ENCODE peak calls at places on chromosome 10, in seven cellular contexts. I is AG04450, O is epithelial cell of esophagus, S is fibroblast of lung, G is gastrocnemius medialis, Z is cardiac fibroblast, T is body of pancreas. U is an unnamed sample.
A peak's percentile ranks its signal among the peaks of the same experiment; 100 is the strongest.

GRCh38 chr10:31031666-31032514 is at the start of gene ZNF438:
- DNase-seq in I (peak; percentile 89), O (peak; percentile 95), S (peak; percentile 96), G (peak; percentile 96), Z (peak; percentile 98), T (peak; percentile 97), U (peak; percentile 62)

GRCh38 chr10:95697429-95697828 is 3.7 kb upstream of the TCTN3 start:
- DNase-seq in I (no peak), O (no peak), S (no peak), G (peak; percentile 16), Z (no peak), T (no peak), U (no peak)

GRCh38 chr10:124175701-124176100 is 82.3 kb upstream of the CHST15 start:
- DNase-seq in I (no peak), O (no peak), S (no peak), G (no peak), Z (no peak), T (no peak), U (no peak)

GRCh38 chr10:27153855-27154198 is 357 bp downstream of the YME1L1 start:
- DNase-seq in I (no peak), O (peak; percentile 26), S (peak; percentile 28), G (no peak), Z (peak; percentile 25), T (peak; percentile 34), U (no peak)

GRCh38 chr10:122051609-122052385 is 62.8 kb downstream of the TACC2 start:
- DNase-seq in I (peak; percentile 29), O (peak; percentile 83), S (peak; percentile 73), G (no peak), Z (peak; percentile 84), T (peak; percentile 70), U (peak; percentile 28)

GRCh38 chr10:14798631-14799030 is 23.9 kb upstream of the FAM107B start:
- DNase-seq in I (no peak), O (no peak), S (no peak), G (no peak), Z (no peak), T (no peak), U (no peak)

GRCh38 chr10:63071145-63071544 is 62.0 kb upstream of the NRBF2 start:
- DNase-seq in I (no peak), O (peak; percentile 12), S (no peak), G (no peak), Z (no peak), T (no peak), U (no peak)

GRCh38 chr10:78852856-78853255 is 215.9 kb upstream of the ZMIZ1 start:
- DNase-seq in I (no peak), O (peak; percentile 9), S (peak; percentile 14), G (no peak), Z (peak; percentile 42), T (peak; percentile 61), U (no peak)

GRCh38 chr10:57818522-57818921 is 449.2 kb downstream of the IPMK start:
- DNase-seq in I (no peak), O (peak; percentile 80), S (no peak), G (no peak), Z (no peak), T (no peak), U (no peak)

GRCh38 chr10:42367532-42368230 is 270.7 kb downstream of the ZNF33B start:
- DNase-seq in I (peak; percentile 41), O (peak; percentile 75), S (peak; percentile 93), G (peak; percentile 54), Z (peak; percentile 98), T (peak; percentile 90), U (peak; percentile 16)

GRCh38 chr10:47358457-47358856 is 10.3 kb downstream of the RBP3 start:
- DNase-seq in I (no peak), O (no peak), S (no peak), G (no peak), Z (no peak), T (peak; percentile 3), U (no peak)

GRCh38 chr10:43370671-43371215 is 693 bp upstream of the FXYD4 start:
- DNase-seq in I (no peak), O (no peak), S (no peak), G (no peak), Z (no peak), T (no peak), U (no peak)

GRCh38 chr10:33335550-33335799 is 1.0 kb upstream of the NRP1 start:
- DNase-seq in I (no peak), O (no peak), S (no peak), G (no peak), Z (peak; percentile 50), T (no peak), U (no peak)

GRCh38 chr10:33335800-33336605 is 1.5 kb upstream of the NRP1 start:
- DNase-seq in I (no peak), O (no peak), S (peak; percentile 81), G (no peak), Z (peak; percentile 91), T (peak; percentile 74), U (no peak)

GRCh38 chr10:33337335-33337854 is 2.9 kb upstream of the NRP1 start:
- DNase-seq in I (no peak), O (no peak), S (peak; percentile 86), G (no peak), Z (peak; percentile 92), T (peak; percentile 22), U (peak; percentile 55)

GRCh38 chr10:33334839-33335549 is 527 bp upstream of the NRP1 start:
- DNase-seq in I (peak; percentile 74), O (peak; percentile 87), S (peak; percentile 97), G (peak; percentile 59), Z (peak; percentile 96), T (peak; percentile 68), U (no peak)

GRCh38 chr10:33336606-33337334 is 2.3 kb upstream of the NRP1 start:
- DNase-seq in I (no peak), O (no peak), S (peak; percentile 73), G (no peak), Z (peak; percentile 68), T (peak; percentile 46), U (no peak)
- H3K4me3 ChIP-seq in I (peak overlapping the region; percentile 93), O (peak overlapping the region; percentile 59), S (peak overlapping the region; percentile 96), G (peak overlapping the region; percentile 96), Z (peak overlapping the region; percentile 89), T (peak overlapping the region; percentile 40), U (peak overlapping the region; percentile 86)

DNA sequence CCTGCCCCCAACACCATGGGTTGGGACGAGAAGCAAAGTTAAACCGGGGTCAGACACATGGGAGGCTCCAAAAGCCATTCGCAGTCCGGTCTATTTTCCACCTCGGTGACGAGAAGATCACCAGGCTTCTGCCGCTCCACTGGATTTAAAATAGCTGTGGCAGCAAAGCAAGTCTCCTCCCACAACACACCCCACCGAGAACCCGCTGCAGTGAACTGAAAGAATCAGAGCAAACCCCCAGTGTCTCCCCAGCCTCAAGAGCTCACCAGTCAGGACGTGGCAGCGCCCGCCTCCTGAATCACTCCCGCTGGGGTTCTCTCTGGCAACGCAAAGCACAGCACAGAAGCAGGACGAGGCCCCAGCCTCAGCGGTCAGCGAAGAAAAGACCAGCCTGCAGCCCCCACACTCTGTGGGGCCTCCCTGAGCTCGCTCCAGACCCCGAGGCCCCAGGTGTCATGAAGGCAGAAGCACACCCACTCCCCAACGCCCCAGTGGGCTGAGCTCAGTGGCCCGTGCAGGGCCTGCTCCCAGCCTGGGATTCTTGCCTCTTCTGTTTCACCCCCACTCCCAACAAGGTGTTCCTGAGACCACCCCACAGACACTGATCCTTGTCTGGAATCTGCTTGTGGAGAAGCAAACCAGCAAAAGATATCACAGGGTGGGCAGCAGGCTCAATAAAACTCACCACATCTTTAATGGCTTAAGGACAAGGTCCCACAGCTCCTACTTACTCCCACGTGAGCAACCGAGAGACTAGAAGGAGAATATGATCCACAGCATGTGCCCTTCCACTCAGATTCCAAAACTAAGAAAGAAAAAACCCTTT is 126.0 kb upstream of the PPP2R2D start:
- DNase-seq in I (no peak), O (no peak), S (no peak), G (no peak), Z (no peak), T (no peak), U (no peak)
- TF ChIP-seq CTCF in I (no peak), O (no peak), S (no peak), G (no peak), Z (no peak), T (no peak), U (no peak)

GRCh38 chr10:77633376-77633775 is 4.2 kb downstream of the KCNMA1 start:
- DNase-seq in I (no peak), O (no peak), S (peak; percentile 43), G (peak; percentile 52), Z (no peak), T (no peak), U (no peak)

GRCh38 chr10:77636967-77637473 is 588 bp downstream of the KCNMA1 start:
- DNase-seq in I (no peak), O (peak; percentile 12), S (no peak), G (no peak), Z (no peak), T (no peak), U (no peak)

GRCh38 chr10:77636286-77636966 is 1.2 kb downstream of the KCNMA1 start:
- DNase-seq in I (no peak), O (no peak), S (no peak), G (no peak), Z (no peak), T (no peak), U (no peak)

GRCh38 chr10:77635402-77636227 is 2.0 kb downstream of the KCNMA1 start:
- DNase-seq in I (no peak), O (no peak), S (no peak), G (no peak), Z (no peak), T (no peak), U (no peak)

GRCh38 chr10:77634939-77635338 is 2.7 kb downstream of the KCNMA1 start:
- DNase-seq in I (no peak), O (no peak), S (peak; percentile 53), G (no peak), Z (no peak), T (no peak), U (no peak)
- H3K4me3 ChIP-seq in I (no peak overlapping the region), O (no peak overlapping the region), S (peak overlapping the region; percentile 76), G (peak overlapping the region; percentile 76), Z (no peak overlapping the region), T (no peak overlapping the region), U (peak overlapping the region; percentile 89)

DNA sequence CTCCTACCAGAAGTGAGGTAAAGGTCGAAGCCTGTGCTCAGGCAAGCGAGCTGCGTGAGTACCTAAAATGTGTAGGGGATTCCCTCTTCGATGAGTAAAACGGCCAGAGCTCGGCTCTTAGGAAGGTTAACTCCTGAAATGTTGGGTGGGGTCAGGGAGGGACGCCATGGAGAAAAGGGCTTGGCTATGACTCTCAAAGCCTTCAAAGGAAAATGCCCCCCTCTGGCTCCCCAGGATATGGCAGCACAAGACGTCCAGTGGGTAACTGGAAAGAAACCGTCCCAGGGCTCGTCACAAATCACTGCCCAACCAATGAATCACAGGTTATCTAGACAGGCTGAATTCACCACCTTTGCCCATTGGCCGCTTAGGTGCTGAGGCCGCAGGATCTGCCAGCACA is 58.0 kb downstream of the CALML3 start:
- DNase-seq in I (no peak), O (no peak), S (no peak), G (no peak), Z (no peak), T (no peak), U (no peak)
- TF ChIP-seq CTCF in I (peak; percentile 8), O (no peak), S (no peak), G (no peak), Z (no peak), T (no peak), U (no peak)

GRCh38 chr10:86959737-86960002 is 1.3 kb downstream of the SNCG start:
- DNase-seq in I (no peak), O (no peak), S (no peak), G (no peak), Z (no peak), T (no peak), U (no peak)
- H3K4me3 ChIP-seq in I (no peak overlapping the region), O (no peak overlapping the region), S (no peak overlapping the region), G (peak overlapping the region; percentile 51), Z (no peak overlapping the region), T (no peak overlapping the region), U (no peak overlapping the region)

GRCh38 chr10:3068201-3068967 is 1.0 kb downstream of the PFKP start:
- DNase-seq in I (no peak), O (peak; percentile 43), S (peak; percentile 75), G (no peak), Z (peak; percentile 79), T (peak; percentile 40), U (no peak)
- TF ChIP-seq CTCF in I (peak; percentile 48), O (peak; percentile 6), S (peak; percentile 45), G (peak; percentile 22), Z (peak; percentile 28), T (no peak), U (peak; percentile 21)

U was measured in AG04449.